ENCODE peak calls at places on chromosomes 1 and 21, in nine cellular contexts. I is neural progenitor cell; V is DND-41; C is foreskin keratinocyte; T is upper lobe of left lung; U is CD4-positive, alpha-beta T cell; L is testis; R is fibroblast of lung; H is tibial nerve. F is an unnamed sample.

GRCh38 chr1:8520483-8520966 is 202.6 kb downstream of the SLC45A1 start:
- DNase-seq in C (no peak), R (peak), T (no peak), H (no peak), U (no peak), L (no peak), V (no peak), I (no peak), F (no peak)

GRCh38 chr1:117003253-117003875 is 1.8 kb downstream of the CD101 start:
- DNase-seq in R (no peak), C (no peak), T (no peak), L (no peak), H (no peak), I (no peak), V (no peak), U (no peak), F (no peak)

GRCh38 chr1:204814146-204814884 is 56.3 kb upstream of the NFASC start:
- DNase-seq in H (no peak), V (no peak), C (no peak), U (no peak), I (no peak), R (no peak), T (no peak), L (no peak), F (no peak)

GRCh38 chr1:82059931-82060330 is 259.2 kb downstream of the ADGRL2 start:
- DNase-seq in T (no peak), L (no peak), C (peak), R (peak), H (no peak), I (no peak), U (no peak), V (no peak), F (no peak)

GRCh38 chr1:29202584-29203340 is 21.1 kb upstream of the SRSF4 start:
- DNase-seq in I (peak), H (peak), R (peak), C (peak), L (peak), V (peak), U (peak), T (peak), F (peak)

GRCh38 chr1:226364129-226364899 is 43.6 kb downstream of the PARP1 start:
- DNase-seq in H (no peak), R (peak), U (no peak), V (no peak), L (peak), T (no peak), C (no peak), I (no peak), F (no peak)

GRCh38 chr21:42455196-42455595 is 40.8 kb downstream of the RSPH1 start:
- DNase-seq in U (no peak), H (no peak), I (no peak), V (no peak), C (no peak), R (no peak), T (no peak), L (no peak), F (peak)

GRCh38 chr1:37515185-37516034 is 844 bp upstream of the MEAF6 start:
- DNase-seq in L (no peak), H (no peak), V (no peak), C (no peak), I (no peak), R (no peak), U (no peak), T (no peak), F (no peak)

GRCh38 chr1:214318356-214318755 is 37.4 kb downstream of the SMYD2 start:
- DNase-seq in R (peak), L (no peak), H (no peak), C (no peak), U (no peak), I (no peak), V (no peak), T (no peak), F (no peak)

GRCh38 chr1:214318956-214319355 is 38.0 kb downstream of the SMYD2 start:
- DNase-seq in L (no peak), H (no peak), U (no peak), C (no peak), I (no peak), V (no peak), R (no peak), T (no peak), F (no peak)

GRCh38 chr1:214316597-214316996 is 35.6 kb downstream of the SMYD2 start:
- DNase-seq in R (peak), C (no peak), V (no peak), U (no peak), L (no peak), T (no peak), I (peak), H (no peak), F (no peak)

GRCh38 chr1:214317734-214318133 is 36.8 kb downstream of the SMYD2 start:
- DNase-seq in C (no peak), I (no peak), T (no peak), V (no peak), U (no peak), H (no peak), R (no peak), L (no peak), F (no peak)

DNA sequence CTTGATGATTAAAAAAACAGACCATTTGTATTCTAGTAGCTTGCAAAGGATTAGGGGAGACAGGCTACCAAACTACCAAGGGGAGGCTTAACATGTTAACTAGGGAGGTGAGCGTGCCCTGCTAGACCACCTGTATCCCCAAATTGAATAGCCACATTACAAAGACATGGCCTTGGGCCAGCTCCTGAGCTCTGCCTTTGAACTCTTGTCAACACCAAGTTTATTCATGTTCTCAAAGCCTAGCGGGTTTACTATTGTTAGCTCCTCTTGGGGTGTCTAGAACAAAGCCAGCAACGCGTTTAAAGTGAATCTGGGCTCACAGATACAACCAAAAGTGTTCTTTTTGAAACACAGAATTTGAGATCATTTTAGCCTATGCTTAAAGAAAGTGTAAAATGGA is 36.3 kb downstream of the SMYD2 start:
- DNase-seq in I (no peak), C (no peak), U (no peak), T (no peak), V (no peak), R (no peak), L (no peak), H (no peak), F (no peak)
- H3K27ac ChIP-seq in I (no peak), C (no peak), U (no peak), T (no peak), V (no peak), R (no peak), L (no peak), H (no peak), F (no peak)

DNA sequence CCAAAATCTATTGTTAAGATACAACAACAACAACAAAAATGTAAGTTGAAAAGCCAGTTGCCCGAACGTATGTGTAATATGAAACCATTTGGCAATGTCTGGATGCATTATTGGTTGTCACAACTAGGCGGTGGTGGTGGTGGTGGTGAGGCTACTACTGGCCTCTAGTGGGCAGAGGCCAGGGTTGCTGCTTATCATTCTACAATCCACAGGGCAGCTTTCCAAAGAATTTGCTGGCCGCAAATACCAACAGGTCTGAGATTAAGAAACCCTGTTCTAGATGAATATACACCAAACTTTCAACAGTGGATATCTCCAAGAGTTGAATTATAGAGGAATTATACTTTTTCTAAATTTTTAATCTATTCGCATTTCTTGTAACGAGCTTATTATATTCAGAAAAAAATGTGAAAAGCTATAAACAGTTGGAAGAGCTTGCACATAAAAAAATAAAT is 26.8 kb upstream of the ZNF697 start:
- DNase-seq in I (no peak), V (no peak), U (no peak), R (peak), C (peak), H (no peak), T (no peak), L (no peak), F (peak)
- TF ChIP-seq CTCF in I (no peak), V (no peak), U (no peak), R (peak), C (no peak), H (no peak), T (no peak), L (no peak), F (peak)

DNA sequence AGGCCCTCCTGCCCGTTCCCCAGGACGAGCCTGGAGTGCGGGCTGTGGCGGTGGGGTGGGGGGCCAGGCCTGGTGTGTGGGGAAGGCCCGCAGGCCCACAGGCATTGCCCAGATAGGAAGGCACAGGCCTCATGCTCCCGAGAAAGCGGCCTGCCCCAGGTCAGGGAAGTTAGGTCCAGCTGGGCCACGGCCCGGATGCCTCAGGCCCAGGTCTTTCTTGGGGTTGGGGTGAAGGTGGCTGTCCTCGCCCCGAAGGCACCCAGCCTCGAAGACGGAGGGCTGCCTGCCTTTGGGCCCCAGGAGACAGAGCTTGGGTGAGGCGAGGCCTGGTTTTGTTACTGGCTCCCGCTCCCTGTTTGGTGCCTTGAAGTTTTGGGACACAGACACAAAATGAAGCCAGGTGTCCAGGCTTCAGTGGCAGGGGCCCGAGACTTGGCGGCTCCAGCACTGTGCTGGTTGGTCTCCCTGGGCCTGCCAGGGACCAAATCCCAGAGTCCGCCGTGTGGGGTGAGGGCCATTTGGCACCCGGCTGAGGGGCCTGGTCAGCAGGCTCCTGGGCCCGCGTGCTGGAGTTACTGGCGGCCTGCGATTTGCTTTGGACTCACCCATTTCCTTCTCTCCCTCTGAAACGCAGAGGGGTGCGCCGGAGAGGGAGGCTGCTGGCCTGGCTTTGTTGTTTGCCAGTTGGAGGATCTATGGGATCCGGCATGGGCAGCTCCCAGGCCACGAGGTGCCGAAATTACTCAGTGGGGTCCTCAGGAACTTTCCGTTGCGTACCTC is 2.0 kb downstream of the SKI start:
- DNase-seq in V (no peak), R (peak), U (no peak), T (no peak), L (peak), I (no peak), C (no peak), H (no peak), F (peak)
- H3K27ac ChIP-seq in V (no peak), R (peak), U (peak), T (peak), L (peak), I (no peak), C (peak), H (peak), F (peak)

GRCh38 chr21:32698971-32699693 is 28.7 kb downstream of the SYNJ1 start:
- DNase-seq in R (peak), C (no peak), V (no peak), L (no peak), U (no peak), H (no peak), I (no peak), T (no peak), F (no peak)
- TF ChIP-seq CTCF in R (no peak), C (no peak), V (no peak), L (no peak), U (no peak), H (no peak), I (no peak), T (no peak), F (no peak)

GRCh38 chr21:32599146-32599925 is 12.8 kb downstream of the CFAP298 start:
- DNase-seq in L (no peak), I (no peak), U (no peak), R (no peak), H (no peak), C (no peak), T (no peak), V (no peak), F (no peak)
- H3K27ac ChIP-seq in L (no peak), I (no peak), U (no peak), R (no peak), H (no peak), C (no peak), T (no peak), V (no peak), F (peak)

DNA sequence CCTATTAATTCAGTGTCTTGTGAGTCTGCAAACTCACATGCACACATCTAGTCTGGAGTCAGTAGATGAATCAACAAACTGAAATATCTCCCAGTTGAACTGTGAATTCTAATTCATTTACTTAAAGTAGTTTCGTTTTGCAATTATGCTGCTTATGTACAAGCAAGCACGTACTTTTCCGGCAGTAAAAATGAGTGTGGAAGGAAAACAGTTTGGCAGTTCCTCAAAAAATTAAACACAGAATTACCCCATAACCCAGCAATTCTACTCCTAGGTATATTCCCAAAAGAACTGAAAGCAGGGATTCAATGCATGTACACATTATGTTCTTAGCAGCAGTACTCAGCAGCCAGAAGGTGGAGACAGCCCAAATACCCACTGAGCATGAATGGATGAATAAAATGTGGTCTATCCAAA is 49.3 kb downstream of the GNB1 start:
- DNase-seq in R (no peak), C (no peak), H (no peak), I (no peak), V (no peak), U (no peak), T (no peak), L (no peak), F (no peak)
- TF ChIP-seq CTCF in R (peak), C (peak), H (no peak), I (no peak), V (no peak), U (no peak), T (no peak), L (no peak), F (no peak)

GRCh38 chr1:199057284-199057683 is 418.4 kb downstream of the PTPRC start:
- DNase-seq in R (no peak), U (no peak), C (no peak), L (no peak), T (no peak), I (no peak), H (no peak), V (peak), F (no peak)
- H3K27ac ChIP-seq in R (no peak), U (no peak), C (no peak), L (no peak), T (no peak), I (no peak), H (no peak), V (peak), F (no peak)

GRCh38 chr21:41112740-41113692 is 54.9 kb upstream of the BACE2 start:
- DNase-seq in C (peak), H (no peak), U (no peak), L (no peak), V (peak), T (peak), R (peak), I (peak), F (no peak)

GRCh38 chr21:41109174-41109573 is 58.8 kb upstream of the BACE2 start:
- DNase-seq in V (no peak), C (no peak), I (no peak), H (no peak), T (no peak), R (no peak), U (no peak), L (no peak), F (no peak)

GRCh38 chr21:41110664-41111063 is 57.3 kb upstream of the BACE2 start:
- DNase-seq in L (no peak), V (no peak), R (no peak), U (no peak), C (no peak), I (no peak), H (no peak), T (no peak), F (no peak)

GRCh38 chr21:41111681-41112080 is 56.3 kb upstream of the BACE2 start:
- DNase-seq in T (no peak), V (no peak), U (no peak), H (no peak), L (no peak), R (no peak), C (no peak), I (no peak), F (no peak)

GRCh38 chr21:41107602-41108001 is 60.4 kb upstream of the BACE2 start:
- DNase-seq in H (no peak), I (no peak), L (no peak), R (no peak), V (no peak), C (no peak), T (no peak), U (no peak), F (no peak)
- TF ChIP-seq CTCF in H (no peak), I (no peak), L (no peak), R (no peak), V (no peak), C (no peak), T (no peak), U (no peak), F (no peak)